ENCODE peak calls at places on chromosome 1, in ten cellular contexts. Z, C, T, O, X, W, E, G, K and U are unnamed samples.

GRCh38 chr1:203627819-203628184 is 1.2 kb downstream of the ATP2B4 start:
- DNase-seq in Z (peak; percentile 67), C (peak; percentile 66), T (no peak), O (no peak), X (no peak), W (peak; percentile 26), E (peak; percentile 47), G (peak; percentile 37), K (peak; percentile 36), U (no peak)

GRCh38 chr1:85629532-85629920 is 49.0 kb downstream of the CCN1 start:
- DNase-seq in Z (no peak), C (no peak), T (no peak), O (peak; percentile 74), X (no peak), W (no peak), E (no peak), G (no peak), K (no peak), U (no peak)

GRCh38 chr1:37765937-37766664 is 1.2 kb upstream of the EPHA10 start:
- DNase-seq in Z (no peak), C (peak; percentile 61), T (peak; percentile 55), O (no peak), X (no peak), W (no peak), E (no peak), G (no peak), K (no peak), U (no peak)

GRCh38 chr1:94554611-94555010 is 13.1 kb upstream of the F3 start:
- DNase-seq in Z (no peak), C (no peak), T (no peak), O (no peak), X (no peak), W (no peak), E (no peak), G (no peak), K (no peak), U (no peak)

GRCh38 chr1:228405200-228405978 is 1.2 kb downstream of the TRIM11 start:
- DNase-seq in Z (peak; percentile 13), C (no peak), T (no peak), O (no peak), X (no peak), W (no peak), E (no peak), G (no peak), K (no peak), U (no peak)

GRCh38 chr1:58722967-58723366 is 23.1 kb upstream of the MYSM1 start:
- DNase-seq in Z (no peak), C (no peak), T (no peak), O (no peak), X (no peak), W (no peak), E (no peak), G (no peak), K (no peak), U (no peak)

GRCh38 chr1:230282157-230282556 is 144.0 kb downstream of the PGBD5 start:
- DNase-seq in Z (peak; percentile 11), C (no peak), T (peak; percentile 38), O (no peak), X (peak; percentile 12), W (no peak), E (peak; percentile 87), G (peak; percentile 40), K (no peak), U (no peak)

GRCh38 chr1:28087614-28088167 is 719 bp downstream of the EYA3 start:
- DNase-seq in Z (no peak), C (peak; percentile 58), T (no peak), O (peak; percentile 18), X (no peak), W (no peak), E (no peak), G (no peak), K (no peak), U (no peak)

GRCh38 chr1:25247829-25248754 is 838 bp upstream of the RSRP1 start:
- DNase-seq in Z (no peak), C (no peak), T (no peak), O (no peak), X (no peak), W (no peak), E (no peak), G (no peak), K (no peak), U (no peak)

GRCh38 chr1:38308780-38309179 is 262.2 kb upstream of the POU3F1 start:
- DNase-seq in Z (peak; percentile 23), C (no peak), T (no peak), O (peak; percentile 13), X (no peak), W (no peak), E (no peak), G (no peak), K (no peak), U (no peak)

GRCh38 chr1:232906441-232906840 is 44.0 kb upstream of the NTPCR start:
- DNase-seq in Z (no peak), C (no peak), T (no peak), O (no peak), X (no peak), W (no peak), E (no peak), G (no peak), K (no peak), U (no peak)

GRCh38 chr1:228734881-228735801 is at the start of gene RHOU:
- DNase-seq in Z (peak; percentile 75), C (peak; percentile 79), T (peak; percentile 88), O (peak; percentile 20), X (peak; percentile 81), W (peak; percentile 80), E (peak; percentile 80), G (peak; percentile 82), K (peak; percentile 59), U (peak; percentile 66)

GRCh38 chr1:94734963-94735899 is 84.9 kb upstream of the SLC44A3 start:
- DNase-seq in Z (peak; percentile 74), C (peak; percentile 98), T (no peak), O (no peak), X (peak; percentile 28), W (peak; percentile 60), E (peak; percentile 71), G (peak; percentile 80), K (no peak), U (no peak)

GRCh38 chr1:44219301-44219626 is 6.0 kb downstream of the DMAP1 start:
- DNase-seq in Z (no peak), C (no peak), T (no peak), O (no peak), X (no peak), W (no peak), E (no peak), G (no peak), K (no peak), U (no peak)
- TF ChIP-seq POLR2A in Z (no peak), C (no peak), T (no peak), O (no peak), X (no peak), W (no peak), E (no peak), G (no peak), K (no peak), U (no peak)

GRCh38 chr1:174247472-174247871 is 88.2 kb downstream of the RABGAP1L start:
- DNase-seq in Z (no peak), C (no peak), T (no peak), O (no peak), X (no peak), W (no peak), E (no peak), G (no peak), K (no peak), U (no peak)
- TF ChIP-seq POLR2A in Z (no peak), C (no peak), T (no peak), O (no peak), X (no peak), W (no peak), E (no peak), G (no peak), K (no peak), U (no peak)

DNA sequence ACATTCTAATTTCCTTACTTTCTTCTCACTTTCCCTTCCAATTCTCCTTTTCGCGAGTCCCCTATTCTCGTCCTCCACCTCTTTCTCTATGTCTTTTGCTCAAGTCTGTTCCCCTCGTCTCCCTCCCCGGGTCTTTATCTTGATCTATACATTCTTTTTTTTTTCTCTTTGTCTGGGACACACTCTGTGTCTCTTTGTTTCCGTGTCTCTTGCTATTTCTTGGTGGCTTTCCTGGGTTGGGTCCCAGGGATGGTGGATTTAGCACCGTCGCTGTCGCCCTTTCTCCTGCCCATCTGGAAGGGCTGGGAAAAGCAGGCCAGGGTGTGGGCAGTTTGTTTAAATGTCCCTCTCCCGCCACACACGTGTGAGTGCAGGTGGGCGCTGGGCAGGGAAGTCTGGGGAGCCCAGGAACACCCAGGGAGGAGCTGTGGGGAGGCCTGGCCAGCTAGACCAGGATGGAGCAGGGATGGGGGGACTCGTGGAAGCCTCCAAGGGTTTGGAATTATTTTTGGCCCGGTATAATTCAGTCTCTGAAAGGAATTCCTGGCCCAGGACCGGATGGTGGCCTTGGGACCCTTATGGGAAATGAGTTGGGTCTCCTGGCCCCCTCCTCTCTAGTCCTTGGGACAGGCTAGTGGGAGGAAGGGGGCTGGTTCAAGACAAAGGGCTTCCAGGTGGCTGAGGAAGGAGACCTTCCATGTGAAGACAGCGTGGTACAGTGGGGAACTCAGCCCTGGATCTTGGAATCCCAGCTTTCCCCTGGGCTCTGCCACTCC is 9.5 kb upstream of the ID3 start:
- DNase-seq in Z (no peak), C (no peak), T (no peak), O (no peak), X (no peak), W (no peak), E (no peak), G (no peak), K (no peak), U (no peak)
- TF ChIP-seq POLR2A in Z (no peak), C (no peak), T (no peak), O (no peak), X (no peak), W (no peak), E (no peak), G (no peak), K (no peak), U (no peak)

GRCh38 chr1:32334274-32334861 is 1.7 kb downstream of the MARCKSL1 start:
- DNase-seq in Z (no peak), C (no peak), T (no peak), O (no peak), X (no peak), W (peak; percentile 17), E (peak; percentile 15), G (no peak), K (no peak), U (no peak)
- TF ChIP-seq POLR2A in Z (no peak), C (no peak), T (no peak), O (no peak), X (no peak), W (no peak), E (no peak), G (no peak), K (no peak), U (no peak)